ENCODE peak calls at places on chromosome 15, in four cellular contexts. L, I, A and N are unnamed samples.

GRCh38 chr15:70236306-70237103 is 138.8 kb upstream of the TLE3 start:
- DNase-seq in I (no peak), L (no peak), A (no peak), N (no peak)

GRCh38 chr15:70378126-70379031 is 280.7 kb upstream of the TLE3 start:
- DNase-seq in A (no peak), L (no peak), I (no peak), N (no peak)

GRCh38 chr15:67916565-67916964 is 76.7 kb upstream of the RNU6-1 start:
- DNase-seq in A (no peak), L (no peak), I (no peak), N (no peak)

GRCh38 chr15:44094776-44095175 is 100.3 kb downstream of the FRMD5 start:
- DNase-seq in A (no peak), L (no peak), I (no peak), N (no peak)

GRCh38 chr15:40250304-40250656 is 11.4 kb downstream of the PAK6 start:
- DNase-seq in I (no peak), A (no peak), L (no peak), N (no peak)

GRCh38 chr15:94297543-94297942 is 66.2 kb downstream of the MCTP2 start:
- DNase-seq in A (no peak), I (no peak), L (no peak), N (no peak)

GRCh38 chr15:44084728-44085127 is 110.3 kb downstream of the FRMD5 start:
- DNase-seq in I (no peak), L (no peak), A (no peak), N (no peak)

GRCh38 chr15:59812185-59812870 is 123.2 kb upstream of the BNIP2 start:
- DNase-seq in L (no peak), I (no peak), A (no peak), N (no peak)

GRCh38 chr15:26179906-26180305 is 316.8 kb upstream of the ATP10A start:
- DNase-seq in I (no peak), L (peak; percentile 14), A (peak; percentile 9), N (peak; percentile 79)

GRCh38 chr15:73607405-73607804 is 25.8 kb downstream of the NPTN start:
- DNase-seq in A (no peak), I (no peak), L (no peak), N (no peak)

GRCh38 chr15:46297766-46298165 is 662.9 kb downstream of the SQOR start:
- DNase-seq in A (no peak), L (no peak), I (peak; percentile 2), N (no peak)
- TF ChIP-seq NRF1 in A (no peak), L (no peak), I (no peak), N (no peak)

DNA sequence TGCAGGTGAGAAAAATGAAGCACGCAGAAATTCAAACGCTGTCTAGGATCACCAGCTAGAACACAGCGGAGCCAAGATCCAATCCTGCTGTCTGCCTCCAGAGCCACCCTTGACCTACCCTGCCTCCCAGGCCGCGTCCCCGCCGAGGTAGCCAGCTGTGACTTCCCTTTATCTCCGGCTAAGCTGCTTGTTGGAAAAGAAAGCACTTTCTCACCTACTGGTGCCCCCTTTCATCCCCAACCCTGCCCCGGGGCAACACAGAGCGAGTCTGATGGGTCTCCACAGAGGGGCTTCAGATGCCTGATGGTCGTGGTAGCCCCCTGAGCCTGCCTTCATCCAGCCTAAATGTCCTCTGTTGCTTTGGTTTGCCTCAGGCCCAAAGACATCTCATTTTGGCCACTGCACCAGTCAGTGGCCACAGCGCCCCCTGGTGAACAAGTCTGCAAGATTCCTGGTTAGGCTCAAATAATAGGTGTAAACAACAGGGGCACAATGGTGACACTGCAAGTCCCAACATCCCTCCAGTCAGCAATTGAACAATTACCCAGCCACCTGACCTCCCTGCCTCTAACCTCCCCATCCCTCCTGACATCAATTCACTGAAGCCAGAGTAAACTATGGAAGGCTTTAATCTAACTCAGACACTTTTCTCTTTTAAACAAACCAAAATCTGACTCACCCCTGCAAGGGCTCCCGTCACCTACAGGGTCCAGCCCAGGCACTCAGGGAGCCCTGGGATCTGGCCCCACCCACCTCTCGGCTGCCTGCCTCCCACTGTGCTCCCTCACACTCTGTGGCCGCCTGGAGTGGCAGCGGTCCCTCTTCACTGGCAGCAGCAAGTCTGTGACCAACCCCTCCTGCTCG is 27.3 kb upstream of the BCL2L10 start:
- DNase-seq in I (peak; percentile 39), A (peak; percentile 74), L (peak; percentile 88), N (peak; percentile 91)
- TF ChIP-seq NRF1 in I (no peak), A (no peak), L (no peak), N (no peak)

GRCh38 chr15:31815411-31816155 is 214.7 kb upstream of the CHRNA7 start:
- DNase-seq in A (no peak), I (no peak), L (no peak), N (no peak)

GRCh38 chr15:31814082-31814481 is 216.2 kb upstream of the CHRNA7 start:
- DNase-seq in A (no peak), L (no peak), I (no peak), N (no peak)

DNA sequence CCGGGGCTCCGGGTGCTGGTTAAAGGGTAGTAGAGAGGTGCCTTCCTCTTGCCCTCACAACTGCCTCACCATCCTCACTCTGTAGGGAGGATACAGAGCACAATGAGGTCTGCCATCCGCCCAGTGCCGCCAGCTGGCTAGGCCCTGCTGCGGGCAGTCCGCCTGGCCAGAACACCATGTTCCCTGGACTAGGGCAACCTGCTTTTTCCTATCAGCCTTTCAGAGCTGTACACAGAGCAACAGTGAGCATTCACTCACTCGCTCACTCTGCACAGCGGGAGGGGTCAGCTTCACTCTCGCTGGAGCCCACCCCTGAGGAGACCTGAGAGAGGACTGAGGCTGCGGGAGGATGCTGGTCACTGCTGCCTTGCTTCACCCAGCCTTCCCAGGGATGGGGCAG is 218.7 kb upstream of the CHRNA7 start:
- DNase-seq in I (no peak), L (no peak), A (no peak), N (no peak)
- TF ChIP-seq NRF1 in I (no peak), L (no peak), A (no peak), N (no peak)

GRCh38 chr15:92101706-92102434 is 248.4 kb downstream of the SLCO3A1 start:
- DNase-seq in A (no peak), I (peak; percentile 28), L (no peak), N (no peak)

GRCh38 chr15:92098869-92099268 is 245.4 kb downstream of the SLCO3A1 start:
- DNase-seq in A (peak; percentile 49), L (no peak), I (no peak), N (no peak)

GRCh38 chr15:92095691-92096090 is 242.2 kb downstream of the SLCO3A1 start:
- DNase-seq in L (no peak), A (no peak), I (no peak), N (no peak)

GRCh38 chr15:92100751-92101150 is 247.2 kb downstream of the SLCO3A1 start:
- DNase-seq in A (no peak), L (no peak), I (no peak), N (no peak)

DNA sequence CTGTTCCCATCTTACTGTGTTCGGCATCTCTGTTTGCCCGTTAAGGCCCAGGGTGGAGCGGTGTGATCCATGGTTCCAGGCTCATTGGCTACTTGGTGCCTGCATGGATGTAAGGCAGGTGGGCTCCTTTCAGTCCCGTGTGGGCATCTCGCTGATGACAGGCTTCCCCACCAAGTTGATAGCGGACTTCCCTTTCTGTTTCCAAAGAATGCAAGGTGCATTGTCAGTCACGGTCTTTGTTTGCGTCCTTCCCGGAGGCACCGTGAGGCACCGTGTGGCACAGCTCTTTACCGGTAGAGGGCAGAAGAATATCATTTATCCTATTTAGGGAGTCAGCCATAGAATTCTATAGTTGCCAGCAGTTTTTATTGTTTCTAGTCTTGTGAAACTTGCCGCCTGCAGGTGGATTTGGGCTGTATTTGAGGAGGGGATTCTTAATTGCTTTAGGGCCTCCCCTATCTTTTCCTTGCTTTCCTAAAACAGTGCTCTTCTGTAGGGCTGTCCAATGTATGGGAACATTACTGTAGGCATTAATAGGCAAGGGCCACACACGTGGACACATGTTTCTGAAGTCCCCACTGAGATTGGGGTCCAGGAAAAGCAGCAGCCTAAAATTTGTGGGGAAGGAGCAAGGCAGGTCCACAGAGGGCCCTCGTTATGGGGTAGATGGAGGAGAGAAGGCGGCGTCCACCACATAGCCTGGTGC is 244.1 kb downstream of the SLCO3A1 start:
- DNase-seq in A (peak; percentile 69), L (peak; percentile 53), I (peak; percentile 20), N (no peak)
- TF ChIP-seq NRF1 in A (no peak), L (no peak), I (no peak), N (no peak)

DNA sequence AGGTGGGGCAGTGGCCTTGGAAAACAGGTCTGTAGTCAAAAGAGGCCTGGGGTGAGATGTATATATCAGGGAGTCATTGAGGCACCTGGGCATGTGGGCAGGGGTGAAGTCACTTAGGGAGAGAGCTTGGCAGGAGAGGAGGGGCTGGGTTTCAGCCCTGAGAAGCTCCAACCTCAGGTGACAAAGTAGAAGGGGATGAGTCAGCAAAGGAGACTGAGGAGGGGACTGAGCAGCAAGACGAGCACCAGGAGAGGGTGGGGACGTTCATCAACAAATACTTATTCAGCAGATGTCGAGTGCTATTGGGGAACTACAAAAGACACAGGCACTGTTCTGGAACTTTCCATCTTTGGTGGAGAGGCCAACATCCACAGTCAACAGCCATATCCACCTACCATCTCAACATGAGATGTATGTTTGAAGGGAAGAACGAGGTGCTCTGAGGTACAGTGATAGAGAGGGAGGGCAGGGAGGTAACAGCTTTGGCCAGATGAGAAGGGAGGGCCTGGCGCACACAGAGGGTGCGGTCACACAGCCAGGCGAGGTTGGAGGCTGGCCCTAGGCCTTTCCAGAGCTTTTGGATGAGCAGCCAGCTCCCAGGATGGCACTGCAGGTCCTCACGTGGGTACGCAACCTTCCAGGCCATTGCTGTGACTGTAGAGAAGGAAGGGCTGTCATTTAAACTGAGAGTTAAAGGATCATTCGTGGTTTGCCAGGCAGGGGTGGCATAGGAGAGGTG is 45.7 kb downstream of the GLDN start:
- DNase-seq in I (no peak), A (no peak), L (no peak), N (no peak)
- TF ChIP-seq NRF1 in I (no peak), A (no peak), L (no peak), N (no peak)

GRCh38 chr15:78873796-78874761 is 1.4 kb downstream of the MORF4L1 start:
- DNase-seq in A (no peak), L (peak; percentile 71), I (no peak), N (no peak)
- TF ChIP-seq NRF1 in A (no peak), L (no peak), I (no peak), N (no peak)

DNA sequence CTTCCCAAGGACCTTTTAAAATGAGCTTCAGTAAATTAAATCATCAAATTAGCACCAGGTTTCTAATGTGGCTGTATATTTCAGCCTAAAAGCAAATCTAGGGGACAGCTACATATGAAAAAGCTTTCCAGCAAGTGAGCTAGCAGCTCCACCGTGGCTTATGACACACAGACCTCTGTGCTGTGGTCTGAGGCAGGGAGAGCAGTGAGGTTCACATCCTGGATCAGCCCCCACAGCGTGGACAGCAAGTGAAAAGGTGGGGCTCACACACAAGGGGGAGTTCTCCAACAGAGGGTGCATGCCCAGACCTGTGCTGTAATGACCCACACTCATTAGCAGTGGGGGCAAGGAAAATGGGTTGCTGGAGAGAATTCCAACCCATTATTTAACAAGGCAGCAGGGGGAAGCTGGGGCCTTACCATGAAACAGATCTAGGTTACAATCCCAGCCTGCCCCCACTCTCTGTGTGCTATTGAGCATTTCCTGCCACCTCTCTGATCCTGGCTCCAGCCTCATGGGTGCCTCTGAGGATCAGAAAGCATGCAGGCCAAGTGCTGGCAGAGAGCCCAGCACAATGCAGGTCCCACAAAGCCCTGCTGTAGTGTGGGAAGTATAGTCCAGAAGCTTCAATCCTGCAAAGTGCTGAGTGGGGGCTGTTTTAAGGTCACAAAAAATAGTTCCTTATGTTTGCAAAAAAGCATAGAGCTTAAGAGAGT is 48.2 kb downstream of the RASGRF1 start:
- DNase-seq in A (no peak), L (no peak), I (no peak), N (no peak)
- TF ChIP-seq NRF1 in A (no peak), L (no peak), I (no peak), N (no peak)